ENCODE peak calls at places on chromosome 16, in five cellular contexts. P, T, Z, F and C are unnamed samples.

GRCh38 chr16:83110221-83110768 is 483.5 kb downstream of the CDH13 start:
- DNase-seq in T (no peak), Z (no peak), F (no peak), P (no peak), C (no peak)

GRCh38 chr16:89359296-89360147 is 130.8 kb downstream of the ANKRD11 start:
- DNase-seq in P (no peak), Z (no peak), T (peak; percentile 53), F (no peak), C (no peak)

GRCh38 chr16:31253642-31254045 is 6.1 kb upstream of the ITGAM start:
- DNase-seq in T (peak; percentile 14), F (no peak), Z (no peak), P (no peak), C (no peak)

GRCh38 chr16:68362952-68363846 is 52.4 kb downstream of the PRMT7 start:
- DNase-seq in F (no peak), Z (no peak), P (no peak), T (no peak), C (no peak)

GRCh38 chr16:57667526-57668258 is 414 bp upstream of the ADGRG3 start:
- DNase-seq in F (peak; percentile 63), Z (no peak), T (peak; percentile 84), P (no peak), C (no peak)

GRCh38 chr16:1791256-1791942 is 2.1 kb downstream of the IGFALS start:
- DNase-seq in F (peak; percentile 28), P (no peak), Z (no peak), T (no peak), C (no peak)

GRCh38 chr16:3752984-3753383 is 35.7 kb upstream of the TRAP1 start:
- DNase-seq in Z (no peak), T (no peak), F (peak; percentile 15), P (no peak), C (no peak)

GRCh38 chr16:87201052-87201451 is 116.1 kb downstream of the C16orf95 start:
- DNase-seq in T (peak; percentile 97), Z (peak; percentile 95), P (peak; percentile 13), F (no peak), C (no peak)

GRCh38 chr16:53629151-53629550 is 74.5 kb downstream of the RPGRIP1L start:
- DNase-seq in T (no peak), Z (no peak), P (no peak), F (no peak), C (no peak)

GRCh38 chr16:66871840-66872239 is 8.5 kb upstream of the PDP2 start:
- DNase-seq in P (no peak), F (no peak), T (no peak), Z (no peak), C (no peak)

GRCh38 chr16:86831366-86831765 is 253.0 kb downstream of the FOXL1 start:
- DNase-seq in T (no peak), F (no peak), Z (no peak), P (no peak), C (no peak)

GRCh38 chr16:25140459-25140858 is 28.9 kb downstream of the LCMT1 start:
- DNase-seq in T (peak; percentile 37), Z (no peak), P (no peak), F (no peak), C (no peak)

GRCh38 chr16:11780988-11781680 is 15.9 kb downstream of the ZC3H7A start:
- DNase-seq in T (no peak), F (no peak), Z (no peak), P (no peak), C (no peak)

GRCh38 chr16:7317982-7318381 is 14.7 kb upstream of the RBFOX1 start:
- DNase-seq in Z (no peak), F (no peak), P (no peak), T (no peak), C (no peak)

GRCh38 chr16:495127-495748 is 32.3 kb upstream of the CAPN15 start:
- DNase-seq in T (peak; percentile 50), F (peak; percentile 88), P (peak; percentile 45), Z (peak; percentile 2), C (peak; percentile 62)

GRCh38 chr16:19289805-19290490 is 4.4 kb downstream of the CLEC19A start:
- DNase-seq in P (peak; percentile 39), T (no peak), F (peak; percentile 72), Z (no peak), C (no peak)